ENCODE peak calls at places on chromosomes 6 and 20, in nine cellular contexts. R is body of pancreas, C is HFFc6, M is A549, W is MCF 10A, B is GM10248, V is endothelial cell, P is glutamatergic neuron, H is psoas muscle. S is an unnamed sample.

GRCh38 chr6:39256294-39256693 is 27.0 kb upstream of the KCNK5 start:
- DNase-seq in B (no peak), H (no peak), M (no peak), W (no peak), P (no peak), V (no peak), R (no peak), C (no peak), S (no peak)

GRCh38 chr6:146770965-146771735 is 172.4 kb downstream of the ADGB start:
- DNase-seq in W (no peak), B (no peak), V (peak), C (no peak), M (no peak), H (peak), P (no peak), R (peak), S (peak)

GRCh38 chr6:27753668-27754407 is 158.4 kb downstream of the OR2B2 start:
- DNase-seq in W (peak), C (peak), B (peak), R (peak), H (peak), V (peak), P (peak), M (peak), S (peak)

GRCh38 chr6:166716910-166717617 is 90.0 kb upstream of the RPS6KA2 start:
- DNase-seq in H (no peak), V (no peak), B (no peak), R (peak), P (no peak), C (no peak), W (no peak), M (no peak), S (no peak)

GRCh38 chr6:30219244-30219643 is 6.0 kb upstream of the TRIM26 start:
- DNase-seq in M (peak), P (no peak), W (peak), B (peak), C (peak), R (peak), V (peak), H (no peak), S (peak)

GRCh38 chr6:14066782-14067406 is 50.7 kb upstream of the CD83 start:
- DNase-seq in V (peak), P (no peak), H (no peak), W (peak), R (peak), B (peak), C (peak), M (peak), S (no peak)

GRCh38 chr20:9831032-9831431 is 7.8 kb downstream of the PAK5 start:
- DNase-seq in C (no peak), P (no peak), W (no peak), B (no peak), V (no peak), R (no peak), H (no peak), M (no peak), S (no peak)

GRCh38 chr6:108497883-108498282 is 62.8 kb upstream of the FOXO3 start:
- DNase-seq in R (no peak), W (peak), P (peak), M (peak), B (peak), C (peak), V (peak), H (no peak), S (no peak)

GRCh38 chr20:38875170-38875993 is 50.8 kb upstream of the FAM83D start:
- DNase-seq in B (peak), R (peak), M (no peak), C (no peak), P (no peak), V (peak), H (no peak), W (no peak), S (peak)

GRCh38 chr20:664151-664550 is 11.2 kb upstream of the SRXN1 start:
- DNase-seq in B (no peak), H (no peak), M (no peak), W (no peak), C (no peak), P (no peak), V (no peak), R (no peak), S (no peak)

GRCh38 chr20:46206025-46206424 is 87.9 kb downstream of the CD40 start:
- DNase-seq in W (peak), B (peak), H (no peak), C (peak), M (no peak), V (no peak), P (no peak), R (no peak), S (peak)

GRCh38 chr6:68196645-68197044 is 438.4 kb upstream of the ADGRB3 start:
- DNase-seq in M (peak), H (no peak), P (no peak), V (no peak), C (no peak), R (no peak), B (no peak), W (peak), S (no peak)
- TF ChIP-seq CTCF in M (no peak), H (no peak), P (peak), V (no peak), C (peak), R (no peak), B (peak), W (no peak), S (no peak)

GRCh38 chr6:130366011-130366963 is at the start of gene TMEM200A:
- DNase-seq in H (peak), C (peak), V (peak), M (no peak), P (peak), W (no peak), B (peak), R (peak), S (peak)
- TF ChIP-seq CTCF in H (no peak), C (peak), V (no peak), M (no peak), P (no peak), W (no peak), B (no peak), R (no peak), S (no peak)

DNA sequence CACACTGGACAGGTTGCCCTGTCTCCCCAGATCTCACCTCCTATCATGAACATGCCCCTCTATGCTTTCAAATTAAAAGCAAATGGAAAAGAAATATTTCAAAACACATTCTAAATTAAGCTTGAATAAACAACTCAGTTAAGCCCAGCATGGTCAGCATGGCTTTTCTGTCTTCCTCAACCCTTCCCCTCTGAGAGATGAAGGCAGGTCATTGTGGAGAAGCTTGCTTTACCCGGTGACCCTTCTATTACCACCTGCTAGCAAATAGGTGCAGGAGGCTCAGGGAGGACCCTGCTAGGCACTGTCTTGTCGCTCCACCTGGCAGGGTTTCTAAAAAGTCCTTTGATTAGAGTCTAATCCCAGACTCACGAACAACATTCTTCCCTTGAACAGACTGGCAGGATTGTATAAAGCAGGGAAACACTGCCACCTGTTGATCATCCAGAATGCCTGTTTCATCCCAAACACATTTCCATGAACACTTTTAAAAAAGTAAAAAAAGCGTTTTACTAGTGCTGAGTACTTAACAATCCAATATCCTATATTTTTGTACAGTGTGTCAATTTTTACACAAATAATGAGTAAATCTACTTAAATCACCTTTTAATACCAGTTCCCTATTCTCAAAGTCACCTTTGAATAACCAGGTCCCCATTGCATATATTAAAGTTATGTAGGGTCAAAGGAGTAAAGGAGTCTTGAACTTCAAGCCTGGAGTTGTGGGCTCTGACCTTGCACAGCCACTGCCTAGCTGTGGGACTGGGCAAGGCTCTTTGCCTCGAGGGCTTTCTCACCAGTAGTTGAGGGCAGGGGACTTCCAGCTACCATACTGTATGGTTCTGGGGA is 75.5 kb downstream of the GPR6 start:
- DNase-seq in P (no peak), W (peak), C (peak), R (peak), H (no peak), B (peak), M (peak), V (peak), S (no peak)
- TF ChIP-seq CTCF in P (no peak), W (peak), C (peak), R (peak), H (peak), B (peak), M (peak), V (peak), S (peak)

GRCh38 chr20:60331688-60332300 is 373.6 kb downstream of the CDH26 start:
- DNase-seq in V (no peak), B (no peak), C (no peak), R (no peak), W (no peak), M (no peak), P (no peak), H (no peak), S (no peak)
- TF ChIP-seq CTCF in V (no peak), B (no peak), C (no peak), R (no peak), W (no peak), M (no peak), P (no peak), H (no peak), S (no peak)

GRCh38 chr6:53526000-53526399 is 18.9 kb downstream of the GCLC start:
- DNase-seq in R (no peak), W (peak), P (no peak), B (no peak), C (no peak), V (no peak), M (no peak), H (no peak), S (no peak)
- TF ChIP-seq CTCF in R (no peak), W (no peak), P (no peak), B (no peak), C (no peak), V (no peak), M (no peak), H (no peak), S (no peak)

DNA sequence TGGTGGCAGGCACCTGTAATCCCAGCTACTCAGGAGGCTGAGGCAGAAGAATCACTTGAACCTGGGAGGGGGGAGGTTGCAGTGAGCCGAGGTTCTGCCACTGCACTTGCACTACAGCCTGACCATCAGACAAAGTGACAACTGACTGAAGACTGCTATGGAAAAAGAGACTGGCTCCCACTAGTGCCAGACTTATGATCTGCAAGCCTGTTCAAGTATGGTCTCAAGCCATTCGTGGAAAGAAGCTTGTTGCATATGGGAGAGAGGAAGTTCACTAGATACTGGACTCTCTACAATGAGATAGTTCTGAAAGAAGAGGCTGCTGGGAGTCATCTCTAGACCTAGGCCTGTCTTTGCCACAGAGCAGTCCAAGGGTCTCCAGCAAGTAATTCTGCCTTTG is 26.7 kb downstream of the MDN1 start:
- DNase-seq in W (peak), C (peak), P (peak), M (peak), H (no peak), B (peak), R (no peak), V (peak), S (no peak)
- TF ChIP-seq CTCF in W (peak), C (peak), P (peak), M (peak), H (peak), B (peak), R (peak), V (peak), S (no peak)

GRCh38 chr6:128343666-128344065 is 176.7 kb downstream of the PTPRK start:
- DNase-seq in W (no peak), H (no peak), M (no peak), B (no peak), C (no peak), V (no peak), R (no peak), P (no peak), S (no peak)
- TF ChIP-seq CTCF in W (no peak), H (no peak), M (no peak), B (no peak), C (no peak), V (no peak), R (no peak), P (no peak), S (no peak)

GRCh38 chr20:19211661-19212523 is 550 bp upstream of the SLC24A3 start:
- DNase-seq in V (peak), H (peak), C (no peak), W (no peak), P (peak), B (no peak), R (peak), M (no peak), S (peak)
- TF ChIP-seq CTCF in V (no peak), H (peak), C (no peak), W (no peak), P (no peak), B (no peak), R (no peak), M (no peak), S (no peak)

GRCh38 chr6:32327103-32327502 is 44.6 kb downstream of the TSBP1 start:
- DNase-seq in P (no peak), M (no peak), W (no peak), B (peak), V (no peak), H (no peak), R (no peak), C (no peak), S (no peak)

GRCh38 chr6:32332433-32332832 is 39.3 kb downstream of the TSBP1 start:
- DNase-seq in W (no peak), C (no peak), M (no peak), B (no peak), R (no peak), V (no peak), H (no peak), P (no peak), S (no peak)

GRCh38 chr6:32329141-32329540 is 42.6 kb downstream of the TSBP1 start:
- DNase-seq in V (no peak), B (no peak), W (no peak), P (no peak), M (no peak), C (no peak), H (no peak), R (no peak), S (no peak)
- TF ChIP-seq CTCF in V (no peak), B (no peak), W (no peak), P (no peak), M (no peak), C (no peak), H (no peak), R (no peak), S (no peak)

S was measured in mucosa of descending colon.